ENCODE peak calls at places on chromosomes 12 and 14, in nine cellular contexts. F is BE2C; J is NB4; Y is CD8-positive, alpha-beta T cell; H is dorsolateral prefrontal cortex; G is AG10803; V is thoracic aorta; N is transverse colon; B is AG09309. E is an unnamed sample.

GRCh38 chr14:77562681-77563080 is 53.8 kb downstream of the SPTLC2 start:
- DNase-seq in F (no peak), J (no peak), Y (no peak), H (no peak), G (peak), V (no peak), N (no peak), B (peak), E (peak)

GRCh38 chr12:42103155-42103554 is 41.5 kb downstream of the GXYLT1 start:
- DNase-seq in F (no peak), J (no peak), Y (no peak), H (no peak), G (no peak), V (no peak), N (no peak), B (no peak), E (no peak)

GRCh38 chr14:100740196-100740825 is 13.6 kb downstream of the DLK1 start:
- DNase-seq in F (no peak), J (no peak), Y (no peak), H (no peak), G (no peak), V (no peak), N (no peak), B (no peak), E (no peak)

GRCh38 chr12:52228931-52229330 is 4.1 kb upstream of the KRT7 start:
- DNase-seq in F (no peak), J (no peak), Y (no peak), H (no peak), G (no peak), V (no peak), N (no peak), B (no peak), E (no peak)

GRCh38 chr12:75364918-75365317 is 26.0 kb upstream of the GLIPR1L2 start:
- DNase-seq in F (no peak), J (peak), Y (no peak), H (no peak), G (peak), V (no peak), N (no peak), B (peak), E (peak)

GRCh38 chr12:68370667-68371066 is 38.5 kb upstream of the MDM1 start:
- DNase-seq in F (no peak), J (no peak), Y (no peak), H (no peak), G (no peak), V (no peak), N (no peak), B (no peak), E (no peak)

GRCh38 chr14:31717294-31718085 is 156.3 kb downstream of the NUBPL start:
- DNase-seq in F (no peak), J (no peak), Y (no peak), H (no peak), G (peak), V (no peak), N (no peak), B (no peak), E (no peak)

GRCh38 chr14:94936411-94936892 is 166.5 kb upstream of the GSC start:
- DNase-seq in F (peak), J (no peak), Y (no peak), H (peak), G (peak), V (peak), N (peak), B (peak), E (peak)

GRCh38 chr12:12510141-12510540 is 52.5 kb downstream of the DUSP16 start:
- DNase-seq in F (no peak), J (no peak), Y (no peak), H (no peak), G (peak), V (no peak), N (no peak), B (peak), E (peak)

DNA sequence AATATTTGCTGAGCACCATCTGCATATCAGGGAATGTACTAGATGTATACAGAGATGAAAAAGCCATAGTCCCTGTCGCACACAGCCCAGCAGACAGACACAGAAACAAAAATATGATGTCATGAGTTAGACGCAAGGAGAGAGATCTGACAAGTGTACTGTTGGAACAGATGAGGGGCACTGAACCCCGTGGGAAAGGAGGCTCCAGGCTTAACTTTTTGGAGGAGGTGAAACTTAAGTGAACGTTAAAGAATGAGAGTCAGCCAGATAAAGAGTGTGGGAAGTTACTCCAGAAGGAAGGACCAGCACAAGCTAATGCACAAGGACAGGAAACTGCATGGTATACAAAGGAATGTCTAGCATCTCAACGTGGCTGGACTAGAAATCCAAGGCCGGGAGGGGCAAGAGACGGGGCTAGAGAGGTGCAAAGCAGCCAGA is 2.5 kb upstream of the ACTN1 start:
- DNase-seq in F (no peak), J (no peak), Y (no peak), H (no peak), G (peak), V (no peak), N (no peak), B (peak), E (peak)
- H3K4me3 ChIP-seq in F (no peak), J (no peak), Y (no peak), H (no peak), G (peak), V (peak), N (no peak), B (no peak), E (no peak)

GRCh38 chr12:4434721-4435425 is 10.7 kb downstream of the FGF6 start:
- DNase-seq in F (no peak), J (peak), Y (no peak), H (no peak), G (no peak), V (no peak), N (no peak), B (no peak), E (no peak)
- TF ChIP-seq CTCF in F (no peak), J (no peak), Y (no peak), H (no peak), G (no peak), V (no peak), N (no peak), B (no peak), E (no peak)

GRCh38 chr12:7439579-7440505 is 4.1 kb downstream of the CD163L1 start:
- DNase-seq in F (peak), J (peak), Y (no peak), H (no peak), G (peak), V (no peak), N (peak), B (no peak), E (peak)
- H3K4me3 ChIP-seq in F (peak), J (peak), Y (no peak), H (peak), G (peak), V (peak), N (peak), B (peak), E (peak)

GRCh38 chr12:13980548-13981295 is 680 bp downstream of the GRIN2B start:
- DNase-seq in F (no peak), J (no peak), Y (no peak), H (peak), G (no peak), V (no peak), N (no peak), B (no peak), E (no peak)

GRCh38 chr12:13986031-13986430 is 4.6 kb upstream of the GRIN2B start:
- DNase-seq in F (no peak), J (no peak), Y (no peak), H (no peak), G (no peak), V (no peak), N (no peak), B (no peak), E (no peak)

GRCh38 chr12:13976880-13977279 is 4.5 kb downstream of the GRIN2B start:
- DNase-seq in F (no peak), J (no peak), Y (no peak), H (no peak), G (no peak), V (no peak), N (no peak), B (no peak), E (no peak)

GRCh38 chr12:13981296-13981962 is at the start of gene GRIN2B:
- DNase-seq in F (no peak), J (no peak), Y (no peak), H (peak), G (no peak), V (no peak), N (no peak), B (no peak), E (no peak)

GRCh38 chr12:13982010-13982409 is 608 bp upstream of the GRIN2B start:
- DNase-seq in F (peak), J (no peak), Y (no peak), H (no peak), G (no peak), V (no peak), N (peak), B (no peak), E (no peak)
- TF ChIP-seq CTCF in F (peak), J (no peak), Y (no peak), H (peak), G (no peak), V (no peak), N (peak), B (no peak), E (no peak)

GRCh38 chr14:103882503-103883262 is 35.3 kb upstream of the PPP1R13B start:
- DNase-seq in F (peak), J (no peak), Y (no peak), H (no peak), G (no peak), V (no peak), N (peak), B (no peak), E (peak)

GRCh38 chr14:103881927-103882281 is 34.5 kb upstream of the PPP1R13B start:
- DNase-seq in F (peak), J (no peak), Y (no peak), H (no peak), G (no peak), V (no peak), N (no peak), B (no peak), E (no peak)

GRCh38 chr14:103880334-103880985 is 33.1 kb upstream of the PPP1R13B start:
- DNase-seq in F (no peak), J (no peak), Y (peak), H (peak), G (peak), V (peak), N (peak), B (peak), E (peak)

GRCh38 chr14:103879570-103880333 is 32.4 kb upstream of the PPP1R13B start:
- DNase-seq in F (no peak), J (no peak), Y (no peak), H (no peak), G (no peak), V (no peak), N (peak), B (no peak), E (peak)

DNA sequence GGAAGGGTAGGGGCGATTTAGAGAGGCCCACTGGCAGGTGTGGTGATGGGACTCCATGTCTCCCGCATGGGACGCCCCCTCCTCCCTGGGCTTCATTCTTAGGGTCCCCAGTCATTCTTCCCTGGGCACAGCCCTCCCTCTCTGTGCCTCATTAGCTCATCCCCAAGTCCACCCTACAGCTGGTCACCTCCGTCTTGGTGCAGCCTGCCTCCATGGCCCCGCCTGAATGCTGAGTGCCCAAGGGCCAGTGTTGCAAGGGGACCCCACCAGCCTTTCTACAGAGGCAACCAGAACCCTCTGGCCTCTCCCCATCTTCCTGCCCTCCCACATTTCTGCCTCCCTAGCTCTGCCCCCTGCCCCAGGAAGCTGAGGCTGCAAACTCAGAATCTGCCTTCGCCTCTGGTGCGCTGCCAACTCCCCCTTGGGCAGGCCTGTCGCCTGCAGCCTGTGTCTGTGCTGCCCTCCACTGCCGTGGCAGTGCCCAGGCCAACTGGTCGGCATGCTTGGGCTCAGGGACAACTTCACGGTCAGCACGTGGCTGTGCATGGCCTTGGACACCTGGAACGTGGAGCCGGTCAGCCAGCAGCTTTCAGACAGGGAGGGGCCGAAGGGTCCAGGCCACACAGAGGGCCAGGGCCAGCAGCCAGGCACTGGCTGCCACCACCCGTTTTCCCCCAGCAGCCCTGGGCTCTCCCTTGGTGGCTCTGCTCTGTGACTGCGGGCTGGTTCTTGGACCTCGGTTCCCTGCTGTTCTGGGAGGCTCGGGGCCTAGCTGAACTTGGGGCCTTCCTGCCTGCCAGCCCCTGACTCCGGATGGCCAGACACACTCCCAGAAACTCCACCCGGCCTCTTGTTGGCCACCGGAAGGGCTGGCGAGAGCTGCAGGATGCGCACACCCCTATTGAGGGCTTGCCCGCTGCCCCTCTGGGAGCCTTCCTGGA is 33.9 kb upstream of the PPP1R13B start:
- DNase-seq in F (no peak), J (no peak), Y (no peak), H (no peak), G (no peak), V (no peak), N (no peak), B (no peak), E (no peak)
- H3K4me3 ChIP-seq in F (no peak), J (no peak), Y (no peak), H (no peak), G (no peak), V (peak), N (no peak), B (no peak), E (no peak)

DNA sequence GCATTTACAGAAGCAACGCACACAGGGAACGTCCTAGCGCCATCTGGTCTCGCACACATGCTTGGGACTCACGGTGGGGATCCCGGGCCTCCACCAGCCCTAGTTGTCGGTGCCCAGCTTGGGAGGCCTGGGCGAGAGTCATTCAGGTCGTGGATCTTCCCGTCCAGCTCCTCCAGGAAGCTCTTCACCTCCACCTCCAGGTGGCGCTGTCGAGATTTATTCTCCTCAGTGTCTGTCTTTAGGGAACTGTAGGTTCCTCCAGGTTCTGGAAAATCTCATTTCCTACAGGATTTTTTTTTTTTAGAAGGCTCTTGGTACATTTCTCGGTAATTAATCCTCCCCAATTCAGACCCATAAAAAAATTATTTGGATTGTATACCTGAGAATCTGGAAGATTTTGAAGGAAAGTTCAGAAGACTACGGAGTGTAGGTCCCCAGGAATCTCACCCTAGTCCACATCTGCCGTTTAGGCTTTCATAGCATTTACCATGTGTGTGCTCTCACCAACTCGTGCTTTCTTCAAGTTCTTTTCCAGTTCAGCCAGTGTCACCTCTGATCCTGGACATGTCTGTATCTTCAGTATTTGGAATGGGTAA is 910.0 kb downstream of the TMEM121 start:
- DNase-seq in F (peak), J (peak), Y (peak), H (no peak), G (no peak), V (no peak), N (peak), B (no peak), E (no peak)
- TF ChIP-seq CTCF in F (peak), J (no peak), Y (no peak), H (peak), G (peak), V (no peak), N (peak), B (no peak), E (no peak)